ENCODE peak calls at places on chromosomes 2 and 18, in eight cellular contexts. D is naive thymus-derived CD4-positive, alpha-beta T cell; F is upper lobe of right lung; X is left ventricle myocardium inferior; S is OCI-LY7; G is brain microvascular endothelial cell; B is H1; C is A549. Y is an unnamed sample.

GRCh38 chr18:46950064-46950656 is 32.8 kb downstream of the KATNAL2 start:
- DNase-seq in B (no peak), S (peak), D (no peak), C (no peak), F (no peak), G (peak), X (no peak), Y (no peak)

GRCh38 chr2:38146302-38146916 is 70.5 kb upstream of the CYP1B1 start:
- DNase-seq in C (peak), F (peak), D (no peak), S (no peak), G (peak), B (peak), X (peak), Y (peak)

GRCh38 chr18:24595556-24595955 is 135.1 kb downstream of the HRH4 start:
- DNase-seq in S (no peak), G (no peak), F (peak), D (no peak), B (no peak), X (no peak), C (no peak), Y (no peak)

GRCh38 chr2:158486970-158487325 is 30.2 kb downstream of the PKP4 start:
- DNase-seq in G (peak), F (no peak), D (no peak), C (no peak), X (no peak), S (no peak), B (no peak), Y (no peak)

GRCh38 chr2:62292190-62292589 is 96.3 kb downstream of the B3GNT2 start:
- DNase-seq in B (no peak), X (no peak), D (no peak), C (no peak), G (no peak), S (no peak), F (no peak), Y (no peak)

GRCh38 chr2:231294578-231295362 is 96.3 kb downstream of the ARMC9 start:
- DNase-seq in B (no peak), S (no peak), D (no peak), G (no peak), F (no peak), C (no peak), X (no peak), Y (no peak)

GRCh38 chr18:48735070-48735676 is 196.3 kb downstream of the CTIF start:
- DNase-seq in D (no peak), C (no peak), B (peak), X (no peak), F (no peak), S (no peak), G (no peak), Y (no peak)

GRCh38 chr2:132522901-132523300 is 106.3 kb downstream of the GPR39 start:
- DNase-seq in F (no peak), C (no peak), B (no peak), G (no peak), S (no peak), D (no peak), X (no peak), Y (no peak)

GRCh38 chr18:46042571-46043123 is 29.4 kb downstream of the PSTPIP2 start:
- DNase-seq in B (no peak), D (no peak), C (no peak), X (no peak), S (no peak), G (no peak), F (no peak), Y (no peak)

GRCh38 chr2:84849271-84849952 is 31.5 kb downstream of the TRABD2A start:
- DNase-seq in D (peak), G (no peak), X (no peak), S (no peak), B (no peak), C (no peak), F (no peak), Y (no peak)

GRCh38 chr2:10374362-10374943 is 71.7 kb downstream of the HPCAL1 start:
- DNase-seq in C (no peak), D (no peak), B (no peak), F (no peak), X (no peak), G (no peak), S (no peak), Y (no peak)

GRCh38 chr2:130870161-130870485 is 33.4 kb downstream of the ARHGEF4 start:
- DNase-seq in B (no peak), X (no peak), S (no peak), C (no peak), D (no peak), F (peak), G (no peak), Y (no peak)

GRCh38 chr2:65522922-65523321 is 90.5 kb upstream of the SPRED2 start:
- DNase-seq in S (no peak), C (no peak), X (no peak), D (no peak), B (no peak), F (no peak), G (no peak), Y (no peak)

GRCh38 chr2:118852605-118853128 is 5.2 kb upstream of the EN1 start:
- DNase-seq in X (no peak), S (no peak), G (no peak), F (no peak), D (no peak), C (no peak), B (no peak), Y (no peak)

GRCh38 chr2:61117534-61117933 is 44.5 kb upstream of the C2orf74 start:
- DNase-seq in F (no peak), X (no peak), C (no peak), D (no peak), B (no peak), S (no peak), G (no peak), Y (no peak)

GRCh38 chr2:14751581-14751980 is 119.1 kb downstream of the LRATD1 start:
- DNase-seq in G (no peak), C (no peak), D (no peak), X (no peak), B (no peak), F (no peak), S (no peak), Y (no peak)

GRCh38 chr2:165162466-165162865 is 41.4 kb downstream of the SCN3A start:
- DNase-seq in G (no peak), B (no peak), D (no peak), F (no peak), X (no peak), S (no peak), C (no peak), Y (no peak)

GRCh38 chr2:134365356-134365755 is 111.5 kb downstream of the MGAT5 start:
- DNase-seq in F (no peak), B (no peak), G (no peak), S (peak), C (peak), X (no peak), D (no peak), Y (no peak)

GRCh38 chr2:108916397-108917077 is 72.5 kb downstream of the EDAR start:
- DNase-seq in B (no peak), C (no peak), F (peak), X (no peak), S (no peak), D (no peak), G (no peak), Y (no peak)

GRCh38 chr2:8536686-8537571 is 144.9 kb upstream of the ID2 start:
- DNase-seq in S (no peak), B (no peak), C (no peak), F (peak), X (no peak), D (no peak), G (no peak), Y (no peak)

GRCh38 chr2:4914551-4914950 is 777.6 kb upstream of the SOX11 start:
- DNase-seq in F (no peak), G (peak), C (peak), X (no peak), D (no peak), S (no peak), B (no peak), Y (no peak)

GRCh38 chr2:173119069-173119807 is 43.6 kb downstream of the MAP3K20 start:
- DNase-seq in G (no peak), F (no peak), S (no peak), D (no peak), X (no peak), B (no peak), C (no peak), Y (no peak)

GRCh38 chr2:28926837-28927236 is 32.4 kb downstream of the WDR43 start:
- DNase-seq in F (no peak), C (no peak), D (no peak), B (no peak), X (no peak), S (no peak), G (no peak), Y (no peak)

GRCh38 chr2:229089806-229090205 is 181.3 kb downstream of the PID1 start:
- DNase-seq in B (no peak), D (no peak), X (no peak), F (no peak), S (no peak), G (no peak), C (no peak), Y (no peak)

GRCh38 chr2:217908544-217908943 is 94.3 kb downstream of the TNS1 start:
- DNase-seq in D (no peak), X (no peak), F (no peak), S (no peak), B (no peak), G (no peak), C (no peak), Y (no peak)

GRCh38 chr2:83071914-83072313 is 1387.2 kb downstream of the SUCLG1 start:
- DNase-seq in C (no peak), G (no peak), D (no peak), S (no peak), B (no peak), F (no peak), X (no peak), Y (no peak)

GRCh38 chr2:31219131-31219969 is 2.0 kb upstream of the CAPN14 start:
- DNase-seq in X (no peak), D (no peak), C (no peak), B (no peak), S (peak), F (no peak), G (no peak), Y (no peak)

GRCh38 chr2:3500326-3500899 is 18.9 kb downstream of the ADI1 start:
- DNase-seq in S (no peak), B (no peak), D (no peak), G (no peak), F (no peak), X (no peak), C (no peak), Y (no peak)

GRCh38 chr2:224909885-224910517 is 132.3 kb downstream of the DOCK10 start:
- DNase-seq in X (peak), F (peak), B (no peak), C (peak), G (peak), S (no peak), D (no peak), Y (no peak)

GRCh38 chr2:173148520-173148919 is 72.9 kb downstream of the MAP3K20 start:
- DNase-seq in C (no peak), F (no peak), D (no peak), X (no peak), S (no peak), B (no peak), G (no peak), Y (no peak)

GRCh38 chr2:53235836-53236582 is 531.6 kb upstream of the CHAC2 start:
- DNase-seq in D (no peak), S (no peak), X (no peak), G (no peak), C (no peak), F (no peak), B (no peak), Y (no peak)

GRCh38 chr2:143807192-143807591 is 678.0 kb downstream of the ARHGAP15 start:
- DNase-seq in G (no peak), S (no peak), B (no peak), D (no peak), X (no peak), F (no peak), C (no peak), Y (no peak)

GRCh38 chr18:78685250-78685979 is 294.2 kb upstream of the SALL3 start:
- DNase-seq in C (no peak), F (no peak), B (no peak), S (no peak), D (no peak), X (no peak), G (no peak), Y (no peak)

GRCh38 chr18:78681396-78681795 is 298.2 kb upstream of the SALL3 start:
- DNase-seq in C (no peak), D (no peak), B (no peak), G (no peak), F (peak), X (no peak), S (no peak), Y (no peak)

GRCh38 chr18:78682716-78683115 is 296.9 kb upstream of the SALL3 start:
- DNase-seq in F (no peak), B (no peak), G (no peak), X (no peak), S (no peak), D (no peak), C (no peak), Y (no peak)

GRCh38 chr18:78681934-78682333 is 297.7 kb upstream of the SALL3 start:
- DNase-seq in B (no peak), G (no peak), F (peak), X (no peak), D (no peak), S (no peak), C (no peak), Y (no peak)

DNA sequence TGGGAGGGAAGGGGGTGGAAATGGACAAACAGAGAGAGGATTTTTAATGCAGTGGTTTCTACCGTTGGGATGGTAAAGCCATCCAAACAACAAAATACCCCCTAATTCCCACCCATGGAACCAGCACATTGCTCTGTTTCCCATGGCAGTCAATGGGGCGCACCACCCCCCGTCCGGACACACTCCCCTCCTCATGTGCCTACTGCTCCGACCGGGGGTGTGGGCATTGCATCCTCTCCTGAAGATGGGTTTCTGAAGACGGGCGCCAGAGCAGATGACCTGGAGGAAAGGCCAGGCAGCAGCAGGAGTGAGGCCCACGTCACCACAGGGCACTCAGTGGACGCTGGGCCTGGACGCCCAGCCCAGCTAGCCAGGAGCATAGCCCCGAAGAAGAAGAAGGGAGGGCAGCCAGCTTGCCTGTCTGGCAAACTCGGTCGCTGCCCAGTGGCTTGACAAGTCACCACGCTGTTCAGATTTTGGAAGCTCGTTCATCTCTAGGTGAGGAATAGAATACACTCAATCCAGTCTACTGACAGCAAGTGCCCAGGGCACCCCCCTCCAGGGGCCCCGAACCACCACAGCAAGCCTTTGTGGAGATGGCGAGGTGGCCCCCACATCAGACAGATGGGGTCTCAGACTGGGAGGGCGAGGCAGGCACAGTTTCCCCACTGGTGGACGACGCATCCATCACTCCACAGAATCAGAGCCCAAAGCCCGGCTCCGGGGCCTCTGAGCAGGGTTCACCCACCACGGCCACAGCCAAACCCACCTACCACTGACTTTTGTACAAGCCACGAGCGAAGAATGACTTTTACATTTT is 296.2 kb upstream of the SALL3 start:
- DNase-seq in S (no peak), G (no peak), X (no peak), D (no peak), C (no peak), B (no peak), F (no peak), Y (no peak)
- H3K27ac ChIP-seq in S (no peak), G (no peak), X (no peak), D (no peak), C (no peak), B (no peak), F (no peak), Y (no peak)

DNA sequence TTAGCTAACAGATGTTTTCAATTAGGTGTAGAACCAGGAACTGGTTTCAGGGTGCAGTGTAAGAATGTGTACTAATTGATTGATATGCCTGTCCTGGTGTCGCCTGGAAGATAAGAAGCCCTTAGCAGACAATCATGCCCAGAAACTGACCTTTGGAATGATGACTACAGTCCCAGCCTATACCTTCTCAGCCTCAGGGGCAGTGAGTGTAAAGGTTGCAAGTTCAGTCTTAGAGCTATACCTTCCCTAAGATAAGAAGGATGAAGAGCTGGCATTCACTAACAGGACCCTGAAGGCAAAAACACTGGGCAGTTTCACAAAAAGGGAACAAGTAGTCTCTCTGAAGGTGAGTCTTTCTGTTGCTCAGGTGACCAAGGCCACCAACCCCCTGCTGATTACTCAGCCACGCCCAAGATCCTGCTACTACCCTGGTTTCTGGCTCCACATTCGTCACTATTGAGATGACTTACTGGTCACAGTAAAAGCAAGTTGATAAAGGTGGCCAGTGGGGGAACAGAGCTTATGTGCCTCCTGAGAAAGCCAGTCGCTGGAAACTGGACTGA is 71.4 kb downstream of the SPATS2L start:
- DNase-seq in D (no peak), F (no peak), B (no peak), G (no peak), S (no peak), X (no peak), C (no peak), Y (no peak)
- H3K4me3 ChIP-seq in D (no peak), F (no peak), B (no peak), G (no peak), S (no peak), X (no peak), C (no peak), Y (no peak)

DNA sequence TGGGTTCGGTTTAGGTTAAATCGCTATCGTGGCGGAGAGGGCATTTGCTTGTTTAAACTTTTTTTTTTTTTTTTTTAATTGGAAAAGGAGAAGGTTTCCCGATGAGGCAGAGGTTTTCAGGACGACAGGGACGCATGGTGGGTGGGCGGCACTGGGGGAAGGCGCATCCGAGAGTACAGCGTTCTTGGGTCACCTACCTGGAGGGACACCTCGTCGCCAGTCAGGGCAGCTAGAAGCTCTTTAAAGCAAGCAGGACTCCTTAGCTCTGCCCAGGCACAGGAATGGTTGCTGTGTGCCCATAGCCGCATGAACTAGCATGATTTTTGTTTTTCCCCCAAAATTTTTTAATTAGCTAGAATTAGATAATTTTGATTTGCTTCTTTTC is 444 bp downstream of the LDLRAD4 start:
- DNase-seq in F (no peak), C (no peak), S (no peak), B (no peak), D (no peak), G (no peak), X (no peak), Y (no peak)
- H3K27ac ChIP-seq in F (peak), C (peak), S (no peak), B (no peak), D (peak), G (no peak), X (peak), Y (no peak)

GRCh38 chr2:88624477-88624876 is 2.8 kb downstream of the EIF2AK3 start:
- DNase-seq in F (no peak), B (no peak), C (no peak), G (no peak), S (no peak), X (no peak), D (no peak), Y (no peak)
- H3K4me3 ChIP-seq in F (no peak), B (no peak), C (no peak), G (no peak), S (peak), X (no peak), D (no peak), Y (peak)

DNA sequence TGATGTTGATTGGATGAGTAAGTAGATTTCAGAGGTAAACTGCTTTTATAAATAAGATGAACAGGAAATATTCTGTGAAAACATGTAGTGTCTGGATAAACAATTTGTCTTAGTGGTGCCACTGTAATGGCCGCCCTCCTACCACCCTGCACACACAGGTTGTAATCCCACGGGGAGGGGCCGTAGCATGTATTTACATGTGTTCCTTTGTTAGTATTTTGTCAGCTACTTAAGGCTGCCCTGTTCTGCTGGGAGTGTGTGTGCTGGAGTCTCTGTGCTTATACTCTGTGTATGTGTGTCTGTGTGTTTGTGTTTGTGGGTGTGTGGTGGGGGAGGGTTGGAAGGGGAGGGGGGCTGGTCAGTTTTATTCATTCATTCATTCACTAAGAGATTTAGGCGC is 5.1 kb downstream of the TSHZ1 start:
- DNase-seq in B (no peak), F (no peak), C (no peak), S (no peak), X (no peak), G (no peak), D (no peak), Y (no peak)
- H3K27ac ChIP-seq in B (no peak), F (no peak), C (no peak), S (no peak), X (peak), G (no peak), D (no peak), Y (no peak)